ENCODE peak calls at places on chromosomes 6 and 20, in nine cellular contexts. R, S, F, V, E, H, K, U and Z are unnamed samples.

GRCh38 chr6:11767458-11767857 is 11.1 kb downstream of the ADTRP start:
- DNase-seq in R (no peak), S (no peak), F (no peak), V (no peak), E (no peak), H (no peak), K (no peak), U (no peak), Z (no peak)

GRCh38 chr6:108106261-108106660 is 31.7 kb upstream of the OSTM1 start:
- DNase-seq in R (no peak), S (no peak), F (no peak), V (no peak), E (no peak), H (no peak), K (no peak), U (no peak), Z (no peak)

GRCh38 chr20:45450097-45450818 is 19.3 kb upstream of the WFDC2 start:
- DNase-seq in R (peak; percentile 56), S (peak; percentile 18), F (no peak), V (no peak), E (peak; percentile 30), H (no peak), K (no peak), U (no peak), Z (no peak)

GRCh38 chr6:148986608-148987007 is 239.8 kb downstream of the UST start:
- DNase-seq in R (no peak), S (no peak), F (no peak), V (no peak), E (no peak), H (no peak), K (no peak), U (no peak), Z (no peak)

GRCh38 chr6:85703359-85703758 is 60.7 kb upstream of the SYNCRIP start:
- DNase-seq in R (no peak), S (no peak), F (no peak), V (no peak), E (no peak), H (no peak), K (no peak), U (no peak), Z (no peak)

GRCh38 chr20:8228315-8228714 is 96.2 kb downstream of the PLCB1 start:
- DNase-seq in R (no peak), S (no peak), F (no peak), V (no peak), E (no peak), H (no peak), K (no peak), U (no peak), Z (no peak)

GRCh38 chr20:36313936-36314335 is 7.8 kb downstream of the DLGAP4 start:
- DNase-seq in R (no peak), S (no peak), F (no peak), V (no peak), E (no peak), H (no peak), K (no peak), U (no peak), Z (no peak)

GRCh38 chr6:16420715-16421461 is 182.5 kb downstream of the GMPR start:
- DNase-seq in R (no peak), S (peak; percentile 47), F (no peak), V (peak; percentile 33), E (peak; percentile 57), H (no peak), K (no peak), U (no peak), Z (no peak)

GRCh38 chr20:8389381-8390368 is 257.6 kb downstream of the PLCB1 start:
- DNase-seq in R (peak; percentile 51), S (peak; percentile 33), F (no peak), V (peak; percentile 32), E (peak; percentile 42), H (no peak), K (no peak), U (no peak), Z (peak; percentile 18)

GRCh38 chr20:2315440-2315778 is 19.6 kb downstream of the TGM3 start:
- DNase-seq in R (no peak), S (no peak), F (no peak), V (no peak), E (no peak), H (no peak), K (no peak), U (no peak), Z (no peak)

GRCh38 chr6:5112065-5112799 is 27.1 kb downstream of the PPP1R3G start:
- DNase-seq in R (peak; percentile 40), S (peak; percentile 75), F (no peak), V (no peak), E (peak; percentile 86), H (no peak), K (no peak), U (no peak), Z (peak; percentile 62)

GRCh38 chr6:116244284-116244683 is 9.6 kb downstream of the TSPYL4 start:
- DNase-seq in R (no peak), S (no peak), F (no peak), V (no peak), E (no peak), H (peak; percentile 40), K (no peak), U (no peak), Z (no peak)

GRCh38 chr20:57671662-57672061 is 38.2 kb downstream of the PMEPA1 start:
- DNase-seq in R (no peak), S (no peak), F (no peak), V (no peak), E (no peak), H (no peak), K (no peak), U (no peak), Z (peak; percentile 53)

DNA sequence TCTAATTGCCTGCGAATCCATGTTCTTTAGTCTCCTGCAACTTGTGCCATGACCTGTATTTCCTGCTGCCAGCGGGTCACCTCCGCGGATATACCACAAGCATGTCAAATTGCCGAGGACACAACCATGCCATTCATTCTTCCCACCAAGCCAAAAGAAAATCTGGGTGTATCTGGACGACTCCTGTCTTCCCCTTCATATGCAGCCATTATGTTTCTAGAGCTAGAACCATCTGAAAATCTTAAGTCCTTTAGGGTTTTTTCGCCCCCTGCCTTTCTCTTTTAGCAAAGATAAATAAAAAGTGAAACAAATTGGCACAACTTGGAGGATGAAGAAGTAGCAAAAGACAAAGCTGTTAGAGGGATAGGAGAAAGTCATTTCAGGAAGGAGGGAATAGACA is 242.6 kb downstream of the ARID1B start:
- DNase-seq in R (no peak), S (no peak), F (no peak), V (no peak), E (no peak), H (no peak), K (no peak), U (no peak), Z (no peak)
- TF ChIP-seq CTCF in R (no peak), S (no peak), F (no peak), V (peak; percentile 18), E (peak; percentile 19), H (no peak), K (no peak), U (peak; percentile 25), Z (no peak)

DNA sequence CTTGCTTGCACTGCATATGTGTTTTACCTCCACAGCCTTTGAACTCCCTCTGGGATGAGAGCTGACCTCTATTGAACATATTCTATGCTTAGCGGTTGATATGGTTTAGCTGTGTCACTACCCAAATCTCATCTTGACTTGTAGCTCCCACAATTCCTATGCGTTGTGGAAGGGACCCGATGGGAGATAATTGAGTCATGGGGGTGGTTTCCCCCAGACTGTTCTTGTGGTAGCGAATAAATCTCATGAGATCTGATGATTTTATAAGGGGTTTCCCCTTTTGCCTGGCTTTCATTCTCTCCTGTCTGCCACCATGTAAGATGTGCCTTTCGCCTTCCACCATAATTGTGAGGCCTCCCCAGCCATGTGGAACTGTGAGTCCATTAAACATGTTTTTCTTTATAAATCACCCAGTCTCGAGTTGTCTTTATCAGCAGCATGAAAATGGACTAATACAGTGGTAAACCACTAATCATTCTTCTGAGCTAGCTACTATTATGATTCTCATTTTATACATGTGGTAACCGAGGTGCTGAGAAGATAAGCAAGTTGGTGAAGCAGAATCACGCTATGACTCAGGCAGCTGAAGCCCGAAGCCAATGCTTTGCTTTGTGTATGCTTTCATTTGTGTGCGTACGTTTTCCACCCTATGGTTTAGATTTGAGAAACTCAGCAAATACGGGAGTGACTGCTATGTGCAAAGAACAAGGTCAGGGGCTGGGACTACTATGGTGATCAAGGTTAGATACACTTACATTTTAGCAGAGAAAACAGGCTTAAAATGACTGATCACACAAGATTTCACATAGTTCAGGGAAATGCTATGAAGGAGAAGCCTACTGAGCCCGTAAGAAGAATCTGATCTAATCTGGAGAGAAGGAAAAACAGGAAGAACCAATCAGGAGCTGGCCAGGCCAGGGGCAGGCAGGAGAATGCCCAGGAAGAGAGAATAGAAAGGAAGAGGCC is 363.5 kb downstream of the ESR1 start:
- DNase-seq in R (no peak), S (peak; percentile 97), F (no peak), V (peak; percentile 21), E (peak; percentile 97), H (peak; percentile 31), K (no peak), U (no peak), Z (no peak)
- H3K27ac ChIP-seq in R (no peak overlapping the region), S (peak overlapping the region; percentile 70), F (no peak overlapping the region), V (peak overlapping the region; percentile 25), E (no peak overlapping the region), H (peak overlapping the region; percentile 59), K (peak overlapping the region; percentile 70), U (peak overlapping the region; percentile 28), Z (no peak overlapping the region)

GRCh38 chr6:52579006-52579660 is 2.3 kb upstream of the TRAM2 start:
- DNase-seq in R (no peak), S (no peak), F (no peak), V (no peak), E (no peak), H (no peak), K (no peak), U (no peak), Z (no peak)
- TF ChIP-seq CTCF in R (no peak), S (no peak), F (no peak), V (no peak), E (no peak), H (no peak), K (no peak), U (no peak), Z (no peak)

GRCh38 chr6:6884193-6884627 is 223.6 kb upstream of the RREB1 start:
- DNase-seq in R (no peak), S (no peak), F (no peak), V (no peak), E (peak; percentile 17), H (no peak), K (no peak), U (no peak), Z (no peak)
- H3K27ac ChIP-seq in R (no peak overlapping the region), S (no peak overlapping the region), F (no peak overlapping the region), V (no peak overlapping the region), E (no peak overlapping the region), H (no peak overlapping the region), K (no peak overlapping the region), U (no peak overlapping the region), Z (peak overlapping the region; percentile 49)